ENCODE peak calls at places on chromosomes 4 and X, in five cellular contexts. L is prostate gland, P is stomach, B is breast epithelium, Z is transverse colon. C is an unnamed sample.

GRCh38 chrX:39777623-39778025 is 320.1 kb downstream of the BCOR start:
- DNase-seq in L (no peak), P (no peak), B (no peak), Z (no peak), C (no peak)

GRCh38 chr4:23945521-23946017 is 55.7 kb upstream of the PPARGC1A start:
- DNase-seq in L (peak; percentile 65), P (peak; percentile 73), B (peak; percentile 53), Z (peak; percentile 16), C (peak; percentile 83)

GRCh38 chr4:69038582-69038981 is 57.7 kb upstream of the UGT2B7 start:
- DNase-seq in L (no peak), P (no peak), B (no peak), Z (no peak), C (no peak)

GRCh38 chr4:37008199-37008598 is 236.3 kb upstream of the NWD2 start:
- DNase-seq in L (peak; percentile 54), P (peak; percentile 71), B (no peak), Z (peak; percentile 69), C (no peak)

GRCh38 chr4:176198316-176198903 is 3.0 kb upstream of the SPATA4 start:
- DNase-seq in L (no peak), P (peak; percentile 70), B (no peak), Z (peak; percentile 25), C (no peak)

GRCh38 chrX:119118780-119119395 is 8.7 kb downstream of the KIAA1210 start:
- DNase-seq in L (peak; percentile 4), P (peak; percentile 45), B (peak; percentile 50), Z (peak; percentile 32), C (no peak)

GRCh38 chr4:85964298-85964697 is 395.6 kb downstream of the MAPK10 start:
- DNase-seq in L (no peak), P (no peak), B (no peak), Z (no peak), C (no peak)

GRCh38 chr4:140697709-140698560 is 58.2 kb downstream of the TBC1D9 start:
- DNase-seq in L (no peak), P (no peak), B (no peak), Z (peak; percentile 35), C (no peak)

GRCh38 chr4:36734296-36734695 is 452.9 kb downstream of the DTHD1 start:
- DNase-seq in L (no peak), P (no peak), B (no peak), Z (no peak), C (no peak)

GRCh38 chr4:8158710-8159521 is at the start of gene ABLIM2:
- DNase-seq in L (peak; percentile 96), P (peak; percentile 99), B (peak; percentile 97), Z (peak; percentile 99), C (peak; percentile 98)
- TF ChIP-seq POLR2A in L (peak; percentile 87), P (no peak), B (peak; percentile 15), Z (peak; percentile 71), C (peak; percentile 39)

GRCh38 chrX:136689441-136689840 is 41.5 kb downstream of the CD40LG start:
- DNase-seq in L (no peak), P (no peak), B (no peak), Z (no peak), C (no peak)
- H3K4me1 ChIP-seq in L (no peaks in the 10 kb centered on the region), P (no peaks in the 10 kb centered on the region), B (no peaks in the 10 kb centered on the region), Z (no peaks in the 10 kb centered on the region), C (no peaks in the 10 kb centered on the region)

DNA sequence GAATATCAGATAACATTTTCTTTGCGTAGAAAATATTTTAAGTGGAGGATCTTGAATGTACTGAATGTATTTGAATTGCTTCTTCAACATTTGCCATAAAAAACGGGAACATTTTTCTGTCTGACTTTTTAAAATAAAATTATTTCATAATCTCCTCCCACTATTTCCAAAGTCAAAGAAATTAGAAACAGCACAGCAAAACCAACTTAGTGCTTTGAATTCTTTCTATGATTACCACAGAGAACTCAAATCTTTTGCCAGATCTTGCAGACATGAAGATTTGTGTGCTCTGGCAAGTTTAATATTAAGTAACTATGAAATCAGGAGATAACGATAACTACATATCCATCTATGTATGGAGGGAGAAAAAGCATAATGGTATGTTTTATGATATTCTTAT is 982.1 kb downstream of the PCDH7 start:
- DNase-seq in L (no peak), P (no peak), B (no peak), Z (no peak), C (no peak)
- TF ChIP-seq POLR2AphosphoS5 in L (no peak), P (no peak), B (no peak), Z (no peak), C (no peak)

GRCh38 chr4:58665649-58666048 is 1555.5 kb upstream of the IGFBP7 start:
- DNase-seq in L (no peak), P (no peak), B (no peak), Z (no peak), C (no peak)

DNA sequence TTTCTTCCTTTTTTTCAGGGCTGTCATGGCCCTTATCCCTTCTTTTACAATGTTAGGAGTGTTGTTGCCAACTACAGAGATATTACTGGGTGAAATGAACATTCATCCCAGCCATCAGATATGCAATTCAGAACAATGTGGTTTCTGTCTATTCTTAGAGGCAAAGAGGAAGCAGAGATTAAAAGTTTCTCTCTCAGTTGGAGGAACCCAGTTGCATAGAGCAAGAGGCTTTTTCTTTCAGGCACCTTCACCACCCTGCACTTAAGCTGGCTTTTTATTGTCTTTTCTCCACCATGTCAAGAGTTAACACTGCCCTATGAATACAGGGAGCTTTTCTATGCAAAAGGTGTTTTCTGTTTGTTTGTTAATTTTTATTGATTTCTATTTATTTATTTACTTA is 1559.6 kb upstream of the IGFBP7 start:
- DNase-seq in L (no peak), P (no peak), B (no peak), Z (no peak), C (no peak)
- TF ChIP-seq POLR2A in L (no peak), P (no peak), B (no peak), Z (no peak), C (no peak)

GRCh38 chr4:19117022-19117421 is 1095.5 kb upstream of the LCORL start:
- DNase-seq in L (no peak), P (no peak), B (no peak), Z (no peak), C (no peak)
- H3K4me1 ChIP-seq in L (no peaks in the 10 kb centered on the region), P (no peaks in the 10 kb centered on the region), B (no peaks in the 10 kb centered on the region), Z (no peaks in the 10 kb centered on the region), C (no peaks in the 10 kb centered on the region)

C was measured in suprapubic skin.